ENCODE peak calls at places on chromosome 1, in seven cellular contexts. M, Q, A, K, L, G and B are unnamed samples.

GRCh38 chr1:17606826-17607440 is 67.4 kb downstream of the ARHGEF10L start:
- DNase-seq in M (peak), Q (peak), A (peak), K (peak), L (peak), G (peak), B (peak)

GRCh38 chr1:214002472-214002871 is 14.7 kb downstream of the PROX1 start:
- DNase-seq in M (no peak), Q (no peak), A (no peak), K (peak), L (no peak), G (no peak), B (no peak)

GRCh38 chr1:106889054-106889453 is 167.4 kb upstream of the PRMT6 start:
- DNase-seq in M (no peak), Q (no peak), A (no peak), K (no peak), L (no peak), G (no peak), B (no peak)

GRCh38 chr1:3905266-3905952 is 5.3 kb upstream of the C1orf174 start:
- DNase-seq in M (no peak), Q (peak), A (no peak), K (no peak), L (no peak), G (no peak), B (peak)

GRCh38 chr1:33996281-33996680 is 132.4 kb downstream of the HMGB4 start:
- DNase-seq in M (no peak), Q (no peak), A (no peak), K (no peak), L (no peak), G (no peak), B (no peak)

GRCh38 chr1:26536081-26536480 is 6.5 kb downstream of the RPS6KA1 start:
- DNase-seq in M (no peak), Q (no peak), A (no peak), K (no peak), L (no peak), G (no peak), B (no peak)

GRCh38 chr1:67559222-67559700 is 125.7 kb upstream of the GADD45A start:
- DNase-seq in M (no peak), Q (no peak), A (peak), K (no peak), L (no peak), G (peak), B (no peak)

GRCh38 chr1:116886532-116886931 is 23.2 kb upstream of the PTGFRN start:
- DNase-seq in M (no peak), Q (no peak), A (no peak), K (no peak), L (no peak), G (no peak), B (no peak)

GRCh38 chr1:107952989-107953388 is 12.0 kb downstream of the VAV3 start:
- DNase-seq in M (no peak), Q (peak), A (no peak), K (no peak), L (no peak), G (no peak), B (no peak)